ENCODE peak calls at places on chromosomes 16 and 17, in four cellular contexts. B is A549, Y is transverse colon, O is GM12878. L is an unnamed sample. For H3K9me3, the result is how much of the 10 kb centered on the place peaks cover.

GRCh38 chr16:53876811-53877210 is 172.9 kb downstream of the FTO start:
- DNase-seq in Y (no peak), B (no peak), O (no peak), L (no peak)

GRCh38 chr17:74870512-74870911 is 2.3 kb downstream of the FDXR start:
- DNase-seq in Y (no peak), O (no peak), B (no peak), L (peak)

GRCh38 chr17:80886641-80887573 is 104.7 kb upstream of the CHMP6 start:
- DNase-seq in B (no peak), O (no peak), Y (no peak), L (no peak)

GRCh38 chr17:71360301-71360700 is 760.5 kb upstream of the SOX9 start:
- DNase-seq in B (no peak), Y (no peak), O (no peak), L (no peak)

GRCh38 chr17:56557682-56558081 is 35.8 kb upstream of the NOG start:
- DNase-seq in B (no peak), O (no peak), Y (no peak), L (no peak)

GRCh38 chr16:24973771-24974461 is 41.3 kb downstream of the ARHGAP17 start:
- DNase-seq in B (no peak), O (no peak), Y (no peak), L (no peak)

GRCh38 chr17:2710804-2711607 is 558 bp downstream of the CLUH start:
- DNase-seq in B (no peak), O (no peak), Y (peak), L (peak)

GRCh38 chr16:79836129-79836528 is 235.6 kb upstream of the MAF start:
- DNase-seq in Y (no peak), O (no peak), B (no peak), L (no peak)

GRCh38 chr17:57747221-57748017 is 2.3 kb upstream of the CCDC182 start:
- DNase-seq in Y (peak), B (peak), O (no peak), L (no peak)

GRCh38 chr16:51982715-51983680 is 563.9 kb downstream of the TOX3 start:
- DNase-seq in Y (peak), B (peak), O (no peak), L (no peak)

GRCh38 chr17:36066365-36066945 is 2.4 kb downstream of the CCL18 start:
- DNase-seq in B (no peak), Y (no peak), O (no peak), L (no peak)

GRCh38 chr17:30207655-30208054 is 27.8 kb downstream of the SLC6A4 start:
- DNase-seq in Y (no peak), B (no peak), O (no peak), L (no peak)

GRCh38 chr17:54839022-54839806 is 61.4 kb upstream of the TOM1L1 start:
- DNase-seq in B (no peak), Y (no peak), O (no peak), L (no peak)

GRCh38 chr17:15490634-15491261 is 23.3 kb upstream of the CDRT4 start:
- DNase-seq in Y (peak), B (no peak), O (no peak), L (no peak)

GRCh38 chr16:66508261-66508913 is 41.5 kb downstream of the TK2 start:
- DNase-seq in B (peak), Y (no peak), O (no peak), L (peak)

GRCh38 chr16:30004424-30004776 is 6.4 kb downstream of the DOC2A start:
- DNase-seq in B (no peak), Y (no peak), O (no peak), L (no peak)

GRCh38 chr17:67829331-67829730 is 4.0 kb downstream of the BPTF start:
- DNase-seq in Y (no peak), O (peak), B (no peak), L (no peak)

GRCh38 chr17:65370669-65371126 is 190.8 kb downstream of the AXIN2 start:
- DNase-seq in O (no peak), B (no peak), Y (peak), L (no peak)

GRCh38 chr16:9035986-9036385 is 55.5 kb upstream of the HAPSTR1 start:
- DNase-seq in O (no peak), Y (no peak), B (no peak), L (no peak)

GRCh38 chr17:43169561-43170139 is 1.4 kb upstream of the NBR1 start:
- DNase-seq in Y (peak), B (peak), O (no peak), L (peak)

GRCh38 chr16:49932943-49933342 is 77.0 kb upstream of the ZNF423 start:
- DNase-seq in B (no peak), O (no peak), Y (no peak), L (no peak)

GRCh38 chr16:86316967-86317616 is 193.2 kb upstream of the FOXF1 start:
- DNase-seq in O (no peak), B (no peak), Y (no peak), L (no peak)

GRCh38 chr16:26863971-26864370 is 202.8 kb upstream of the C16orf82 start:
- DNase-seq in O (no peak), B (no peak), Y (no peak), L (no peak)

GRCh38 chr17:40345161-40346034 is 19.1 kb downstream of the GJD3 start:
- DNase-seq in Y (peak), B (peak), O (no peak), L (peak)

GRCh38 chr17:19311421-19312215 is 50.9 kb downstream of the B9D1 start:
- DNase-seq in O (no peak), B (no peak), Y (no peak), L (no peak)

GRCh38 chr16:69469807-69470561 is 45.6 kb downstream of the CYB5B start:
- DNase-seq in B (no peak), O (peak), Y (no peak), L (no peak)

GRCh38 chr17:2062571-2063183 is 7.8 kb downstream of the HIC1 start:
- DNase-seq in O (no peak), B (no peak), Y (no peak), L (peak)

GRCh38 chr16:12057276-12057675 is 80.7 kb downstream of the SNX29 start:
- DNase-seq in Y (peak), O (no peak), B (no peak), L (no peak)

GRCh38 chr16:28157768-28158535 is 53.8 kb downstream of the XPO6 start:
- DNase-seq in B (no peak), O (no peak), Y (no peak), L (no peak)

GRCh38 chr17:11503292-11503691 is 95.0 kb upstream of the DNAH9 start:
- DNase-seq in O (no peak), Y (no peak), B (no peak), L (no peak)

GRCh38 chr17:9987779-9988585 is 82.9 kb upstream of the RCVRN start:
- DNase-seq in B (peak), O (no peak), Y (peak), L (no peak)

GRCh38 chr16:4682616-4683254 is 10.6 kb upstream of the NUDT16L1 start:
- DNase-seq in Y (no peak), B (no peak), O (no peak), L (peak)

GRCh38 chr16:68244481-68244902 is 681 bp upstream of the PLA2G15 start:
- DNase-seq in O (no peak), Y (no peak), B (no peak), L (no peak)

GRCh38 chr16:53509906-53510703 is 7.1 kb upstream of the AKTIP start:
- DNase-seq in O (no peak), Y (peak), B (peak), L (peak)

GRCh38 chr16:75011634-75012307 is 12.9 kb downstream of the ZNRF1 start:
- DNase-seq in Y (no peak), B (no peak), O (peak), L (no peak)

GRCh38 chr17:48517478-48517877 is 13.3 kb downstream of the HOXB1 start:
- DNase-seq in Y (no peak), O (no peak), B (no peak), L (no peak)

GRCh38 chr16:56800355-56800754 is 64.7 kb upstream of the SLC12A3 start:
- DNase-seq in O (no peak), Y (no peak), B (no peak), L (no peak)
- TF ChIP-seq POLR2A in O (no peak), Y (no peak), B (no peak), L (no peak)

DNA sequence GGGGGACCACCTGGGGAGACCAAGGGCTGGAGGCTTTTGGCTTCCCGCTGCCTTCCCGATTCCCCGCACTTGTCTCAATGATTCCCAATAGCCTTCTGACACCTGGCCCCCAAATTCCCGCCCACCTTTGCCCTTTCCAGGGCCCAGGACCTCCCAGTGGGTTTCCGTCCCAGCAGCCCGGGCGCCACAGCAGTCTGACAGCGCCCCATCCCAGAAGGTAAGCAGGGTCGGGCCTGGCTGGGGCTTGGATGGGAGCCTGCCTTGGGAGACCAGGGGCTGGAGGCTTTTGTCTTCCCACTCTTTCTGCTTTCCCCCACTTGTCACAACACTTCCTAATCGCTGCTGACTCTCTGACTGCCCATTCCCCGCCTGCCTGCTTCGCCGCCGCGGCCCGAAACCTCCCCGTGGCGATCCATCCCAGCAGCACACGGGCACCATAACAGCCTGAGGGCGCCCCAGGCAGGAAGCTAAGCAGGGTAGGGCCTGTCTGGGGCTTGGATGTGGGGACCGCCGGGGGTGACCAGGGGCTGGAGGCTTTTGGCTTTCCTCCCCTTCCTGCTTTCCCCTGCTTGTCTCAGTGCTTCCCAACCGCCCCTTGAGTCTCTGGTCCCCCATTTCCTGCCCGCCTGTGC is 2289.3 kb downstream of the TP53TG3F start:
- DNase-seq in Y (no peak), B (no peak), O (no peak), L (no peak)
- H3K9me3 ChIP-seq in Y (under half), B (under half), O (under half), L (under half)

GRCh38 chr16:71474864-71475263 is 12.8 kb upstream of the ZNF23 start:
- DNase-seq in Y (no peak), B (no peak), O (no peak), L (no peak)
- TF ChIP-seq EP300 in Y (no peak), B (no peak), O (no peak), L (no peak)

GRCh38 chr17:45241315-45242011 is 19.8 kb downstream of the FMNL1 start:
- DNase-seq in B (no peak), Y (no peak), O (no peak), L (no peak)
- TF ChIP-seq POLR2A in B (no peak), Y (no peak), O (peak), L (no peak)